ENCODE peak calls at places on chromosome 20, in six cellular contexts. O, B, X, D, T and H are unnamed samples.

GRCh38 chr20:59696476-59696875 is 92.1 kb downstream of the PHACTR3 start:
- DNase-seq in O (no peak), B (no peak), X (no peak), D (no peak), T (no peak), H (no peak)

GRCh38 chr20:36152266-36152665 is 2.3 kb upstream of the EPB41L1 start:
- DNase-seq in O (no peak), B (no peak), X (no peak), D (no peak), T (no peak), H (no peak)

GRCh38 chr20:5078399-5078958 is 41.3 kb downstream of the PCNA start:
- DNase-seq in O (peak), B (peak), X (no peak), D (peak), T (peak), H (peak)

GRCh38 chr20:23419995-23420901 is 1.0 kb downstream of the NAPB start:
- DNase-seq in O (peak), B (peak), X (no peak), D (peak), T (peak), H (peak)

GRCh38 chr20:15042723-15043122 is 705.3 kb upstream of the FLRT3 start:
- DNase-seq in O (no peak), B (no peak), X (no peak), D (no peak), T (no peak), H (no peak)

GRCh38 chr20:3071610-3072529 is at the start of gene OXT:
- DNase-seq in O (peak), B (no peak), X (peak), D (no peak), T (peak), H (no peak)

GRCh38 chr20:53574259-53574789 is 19.3 kb downstream of the ZNF217 start:
- DNase-seq in O (no peak), B (no peak), X (no peak), D (no peak), T (no peak), H (no peak)

GRCh38 chr20:53244711-53245110 is 272.6 kb downstream of the TSHZ2 start:
- DNase-seq in O (no peak), B (no peak), X (no peak), D (no peak), T (no peak), H (no peak)

GRCh38 chr20:10445758-10446157 is 10.7 kb downstream of the SLX4IP start:
- DNase-seq in O (no peak), B (no peak), X (no peak), D (no peak), T (no peak), H (no peak)

GRCh38 chr20:53412600-53413187 is 180.9 kb downstream of the ZNF217 start:
- DNase-seq in O (no peak), B (no peak), X (peak), D (no peak), T (no peak), H (no peak)

GRCh38 chr20:23291575-23292240 is 58.9 kb upstream of the NXT1 start:
- DNase-seq in O (no peak), B (no peak), X (no peak), D (no peak), T (no peak), H (no peak)

GRCh38 chr20:45011108-45011526 is 44.8 kb downstream of the STK4 start:
- DNase-seq in O (peak), B (peak), X (peak), D (peak), T (peak), H (no peak)

GRCh38 chr20:40687384-40688128 is 1.5 kb downstream of the MAFB start:
- DNase-seq in O (peak), B (peak), X (peak), D (peak), T (peak), H (no peak)

GRCh38 chr20:62161347-62161746 is 17.8 kb downstream of the SS18L1 start:
- DNase-seq in O (no peak), B (no peak), X (no peak), D (no peak), T (peak), H (no peak)

GRCh38 chr20:52800734-52801627 is 171.2 kb upstream of the TSHZ2 start:
- DNase-seq in O (no peak), B (no peak), X (no peak), D (no peak), T (no peak), H (no peak)

GRCh38 chr20:50595988-50596693 is 86.0 kb downstream of the PTPN1 start:
- DNase-seq in O (peak), B (no peak), X (peak), D (no peak), T (no peak), H (no peak)

GRCh38 chr20:64049060-64049886 is at the start of gene SOX18:
- DNase-seq in O (no peak), B (peak), X (peak), D (no peak), T (peak), H (no peak)

GRCh38 chr20:23049201-23049932 is at the start of gene THBD:
- DNase-seq in O (peak), B (peak), X (peak), D (peak), T (peak), H (peak)

GRCh38 chr20:45368221-45368980 is 5.4 kb downstream of the SYS1 start:
- DNase-seq in O (no peak), B (no peak), X (peak), D (no peak), T (no peak), H (peak)

GRCh38 chr20:56943946-56944345 is 314.8 kb downstream of the TFAP2C start:
- DNase-seq in O (no peak), B (no peak), X (no peak), D (no peak), T (no peak), H (no peak)

GRCh38 chr20:50353289-50353961 is 156.8 kb upstream of the PTPN1 start:
- DNase-seq in O (no peak), B (no peak), X (no peak), D (no peak), T (no peak), H (no peak)

GRCh38 chr20:17675519-17676377 is 6.3 kb downstream of the RRBP1 start:
- DNase-seq in O (no peak), B (no peak), X (no peak), D (no peak), T (no peak), H (no peak)

GRCh38 chr20:33862709-33863403 is 51.7 kb downstream of the CHMP4B start:
- DNase-seq in O (peak), B (peak), X (peak), D (peak), T (peak), H (no peak)

GRCh38 chr20:23689399-23689690 is 507 bp upstream of the CST4 start:
- DNase-seq in O (no peak), B (no peak), X (no peak), D (no peak), T (no peak), H (no peak)

DNA sequence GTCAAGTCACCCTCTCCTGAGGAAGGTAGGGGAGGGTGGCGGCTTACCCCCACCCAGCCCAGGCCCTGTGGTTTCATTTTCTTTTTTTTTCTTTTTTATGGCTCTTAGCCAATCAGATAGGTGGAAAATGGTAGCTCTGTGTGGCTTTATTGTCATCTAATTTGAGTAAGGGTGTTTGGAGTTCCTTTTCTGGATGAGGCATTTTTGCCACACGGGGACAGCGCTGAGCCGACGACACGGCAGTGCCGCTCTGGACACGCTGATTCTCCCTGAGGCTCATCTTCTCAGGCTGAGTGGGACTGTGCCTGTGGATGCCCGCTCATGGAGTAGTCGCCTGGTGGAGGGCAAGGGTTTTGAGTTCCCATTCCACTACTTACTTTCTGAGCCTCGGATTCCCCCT is 37.6 kb upstream of the ANGPT4 start:
- DNase-seq in O (peak), B (no peak), X (no peak), D (no peak), T (peak), H (no peak)
- TF ChIP-seq CTCF in O (peak), B (no peak), X (peak), D (peak), T (peak), H (no peak)

DNA sequence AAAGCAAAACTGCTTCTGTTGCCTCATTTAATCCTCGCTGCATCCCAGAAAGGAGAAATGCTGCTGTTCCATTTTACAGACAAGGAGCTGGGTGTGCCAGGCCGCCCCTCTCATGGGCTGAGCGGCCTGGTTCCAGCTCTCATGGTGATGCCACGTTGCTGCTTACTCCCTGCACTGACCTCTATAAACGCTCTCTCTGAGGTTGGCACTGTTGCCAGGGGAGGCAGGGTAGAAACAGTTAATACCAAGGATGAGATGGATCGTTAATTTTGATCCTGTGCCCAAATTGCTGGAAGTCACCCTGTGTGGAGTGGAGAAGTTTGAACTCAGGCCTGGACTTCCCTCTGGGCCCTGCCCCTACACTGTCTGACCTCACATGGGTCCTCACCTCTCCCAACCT is 25.6 kb downstream of the SIRPA start:
- DNase-seq in O (no peak), B (no peak), X (no peak), D (no peak), T (no peak), H (no peak)
- TF ChIP-seq CTCF in O (no peak), B (no peak), X (no peak), D (no peak), T (no peak), H (no peak)

GRCh38 chr20:38935285-38935684 is 9.1 kb downstream of the FAM83D start:
- DNase-seq in O (no peak), B (peak), X (no peak), D (no peak), T (peak), H (no peak)
- TF ChIP-seq CTCF in O (no peak), B (peak), X (peak), D (no peak), T (peak), H (no peak)

DNA sequence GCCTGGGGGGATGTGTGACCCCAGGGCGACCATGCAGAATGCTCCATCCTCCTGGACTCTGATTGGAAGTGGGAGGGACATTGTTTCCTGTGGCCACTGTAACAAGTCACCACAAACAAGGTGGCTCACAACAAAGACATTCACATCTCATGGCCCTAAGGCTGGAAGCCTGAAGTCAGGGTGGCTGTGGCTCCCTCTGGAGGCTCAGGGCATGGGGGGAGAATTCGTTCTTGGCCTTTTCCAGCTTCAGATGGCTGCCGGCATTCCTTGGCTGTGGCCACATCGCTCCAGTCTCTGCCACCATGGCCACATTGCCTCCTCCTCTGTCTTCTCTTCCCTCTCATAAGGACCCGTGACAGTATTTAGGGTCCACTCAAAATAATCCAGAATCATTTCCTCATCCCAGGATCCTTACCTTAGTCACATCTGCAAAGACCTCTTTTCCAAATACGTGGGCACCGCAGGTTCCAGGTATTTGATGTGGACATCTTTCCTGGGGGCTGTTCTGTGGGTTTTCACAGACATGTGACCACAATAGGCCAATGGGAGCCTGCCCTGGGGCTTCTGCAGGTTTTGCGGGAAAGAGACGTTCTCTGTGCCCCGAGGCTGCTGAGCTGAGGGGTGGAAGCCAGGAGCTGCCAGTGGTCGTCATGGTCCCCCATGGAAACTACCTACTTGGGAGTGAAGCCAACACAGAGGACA is 249.3 kb downstream of the PREX1 start:
- DNase-seq in O (no peak), B (no peak), X (no peak), D (no peak), T (no peak), H (no peak)
- TF ChIP-seq CTCF in O (no peak), B (no peak), X (peak), D (no peak), T (peak), H (no peak)

DNA sequence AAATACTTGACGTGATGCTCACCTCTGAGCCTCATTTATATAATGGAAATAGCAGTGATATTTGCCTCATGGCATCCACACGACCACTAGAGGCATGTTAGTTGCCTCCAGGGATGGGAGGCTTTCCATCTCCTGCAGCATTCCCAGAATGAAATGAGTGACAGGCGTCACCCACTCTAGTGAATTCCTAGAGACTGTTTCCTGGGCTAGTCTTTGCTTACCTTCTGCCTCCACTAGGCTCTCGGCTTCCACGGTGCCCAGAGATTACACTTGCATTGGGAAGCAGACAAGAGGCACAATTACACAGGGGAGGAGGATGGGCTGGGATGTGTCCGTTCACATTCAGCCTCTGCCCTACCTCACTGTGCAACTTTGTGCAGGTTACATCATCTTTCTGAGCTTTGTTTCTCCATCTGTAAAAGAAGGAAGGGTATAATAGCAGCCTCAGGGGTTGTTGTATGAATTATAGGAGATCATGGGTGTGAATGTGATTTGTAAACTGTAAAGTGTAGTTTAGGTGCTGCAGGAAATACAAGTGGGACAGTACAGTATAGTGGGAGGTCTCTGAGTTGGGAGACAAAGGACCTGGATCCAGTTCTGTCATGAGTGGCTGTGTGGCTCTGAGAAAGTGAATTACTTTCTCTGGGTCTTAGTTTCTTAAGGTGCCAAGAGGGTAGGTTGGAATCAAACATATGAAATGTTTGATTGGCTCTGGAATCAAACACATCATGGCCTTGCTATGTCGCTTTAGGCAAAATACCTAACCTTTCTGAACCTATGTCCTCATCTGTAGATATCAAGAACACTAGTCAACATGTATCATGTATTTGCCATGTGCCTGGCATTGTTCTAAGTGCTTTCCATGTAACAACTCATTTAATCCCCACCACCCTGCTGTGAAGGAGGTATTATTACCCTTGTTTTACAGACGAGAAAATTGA is 3.6 kb upstream of the VSTM2L start:
- DNase-seq in O (no peak), B (no peak), X (no peak), D (no peak), T (no peak), H (no peak)
- TF ChIP-seq CTCF in O (no peak), B (no peak), X (no peak), D (no peak), T (no peak), H (no peak)

DNA sequence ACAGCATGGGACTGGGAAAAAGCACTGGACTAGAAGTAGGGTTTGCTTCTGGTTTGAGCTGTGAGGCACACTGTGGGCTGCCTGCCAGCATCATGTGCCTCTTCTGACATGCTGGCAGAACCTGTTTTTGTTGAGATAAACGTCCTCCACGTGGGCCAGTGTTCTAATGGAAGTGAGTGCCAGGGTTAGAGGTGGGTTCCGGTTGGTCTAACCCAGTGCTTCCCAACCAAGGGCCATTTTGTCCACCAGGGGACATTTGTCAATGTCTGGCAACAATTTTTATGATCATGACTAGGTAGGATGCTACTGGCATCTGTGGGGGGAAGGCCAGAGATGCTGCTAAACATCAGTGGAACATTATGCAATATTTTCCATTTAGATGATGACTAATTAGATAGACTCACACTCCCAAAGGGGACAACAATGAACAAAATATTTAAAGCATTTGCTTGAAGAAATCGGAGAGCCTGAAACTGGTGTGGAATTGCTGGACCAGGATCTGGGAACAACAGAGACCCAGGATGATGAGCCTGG is 7.8 kb upstream of the APMAP start:
- DNase-seq in O (peak), B (peak), X (peak), D (no peak), T (peak), H (peak)
- TF ChIP-seq CTCF in O (no peak), B (peak), X (no peak), D (no peak), T (peak), H (no peak)